ENCODE peak calls at places on chromosomes 3 and 15, in seven cellular contexts. E is HuH-7; Z is iPS-NIHi11; C is activated CD4-positive, alpha-beta T cell treated with anti-CD3 and anti-CD28 coated beads, Interleukin-2, amount 10 ng/mL, durations not matched to agents 7 days and 5 days; G is NAMALWA; P is upper lobe of left lung; R is hypothalamus. W is an unnamed sample.

GRCh38 chr3:172153335-172153861 is 114.0 kb downstream of the FNDC3B start:
- DNase-seq in E (no peak), R (peak), G (no peak), Z (no peak), P (no peak), C (peak), W (peak)

GRCh38 chr15:62618432-62618831 is 424.1 kb upstream of the TPM1 start:
- DNase-seq in G (no peak), R (no peak), C (no peak), E (no peak), Z (no peak), P (no peak), W (no peak)

GRCh38 chr3:25009665-25010064 is 418.4 kb upstream of the RARB start:
- DNase-seq in Z (no peak), G (no peak), R (no peak), E (no peak), P (no peak), C (no peak), W (no peak)

GRCh38 chr3:126848991-126849390 is 133.9 kb upstream of the PLXNA1 start:
- DNase-seq in Z (no peak), R (no peak), C (no peak), E (no peak), P (no peak), G (no peak), W (no peak)

GRCh38 chr3:140292154-140292553 is 357.2 kb downstream of the CLSTN2 start:
- DNase-seq in P (no peak), E (no peak), G (no peak), Z (no peak), R (no peak), C (no peak), W (no peak)

GRCh38 chr15:69996321-69996720 is 101.4 kb downstream of the TLE3 start:
- DNase-seq in P (no peak), R (no peak), G (no peak), C (no peak), E (no peak), Z (no peak), W (no peak)

GRCh38 chr3:4562595-4562994 is 69.4 kb downstream of the ITPR1 start:
- DNase-seq in Z (no peak), P (no peak), R (no peak), E (no peak), C (no peak), G (no peak), W (no peak)

GRCh38 chr15:35557012-35557411 is 11.0 kb upstream of the DPH6 start:
- DNase-seq in G (no peak), R (no peak), P (no peak), E (no peak), C (no peak), Z (no peak), W (no peak)

GRCh38 chr3:182629521-182629920 is 163.8 kb upstream of the ATP11B start:
- DNase-seq in G (no peak), E (no peak), Z (no peak), P (no peak), R (no peak), C (no peak), W (no peak)

GRCh38 chr3:4994144-4994730 is 15.0 kb downstream of the BHLHE40 start:
- DNase-seq in C (no peak), E (no peak), R (no peak), P (no peak), G (no peak), Z (no peak), W (no peak)